ENCODE peak calls at places on chromosomes 11 and 22, in eight cellular contexts. Q is brain microvascular endothelial cell; F is H1; A is CD8-positive, alpha-beta T cell; V is DND-41; B is adrenal gland; J is keratinocyte; Y is SK-N-SH. D is an unnamed sample.

GRCh38 chr22:45453764-45454163 is 40.3 kb downstream of the RIBC2 start:
- DNase-seq in F (no peak), V (no peak), Q (no peak), Y (no peak), B (no peak), A (no peak), J (no peak), D (no peak)

GRCh38 chr11:130397780-130398179 is 30.6 kb downstream of the ADAMTS8 start:
- DNase-seq in A (no peak), V (no peak), B (no peak), J (no peak), F (no peak), Y (no peak), Q (no peak), D (no peak)

GRCh38 chr11:113148652-113149051 is 165.7 kb upstream of the TTC12 start:
- DNase-seq in F (no peak), B (no peak), V (no peak), Y (no peak), A (no peak), J (no peak), Q (no peak), D (no peak)

GRCh38 chr11:76279038-76279437 is 72.7 kb upstream of the WNT11 start:
- DNase-seq in Q (no peak), V (no peak), F (no peak), J (no peak), Y (no peak), A (no peak), B (no peak), D (no peak)

GRCh38 chr11:8265681-8266241 is 2.1 kb upstream of the LMO1 start:
- DNase-seq in Q (no peak), B (peak), V (no peak), Y (peak), A (no peak), F (no peak), J (no peak), D (no peak)

GRCh38 chr22:46706060-46706459 is 32.0 kb downstream of the CERK start:
- DNase-seq in Y (no peak), V (no peak), J (no peak), Q (no peak), F (no peak), A (no peak), B (no peak), D (no peak)

GRCh38 chr11:124069429-124070401 is 28.6 kb upstream of the OR10G7 start:
- DNase-seq in J (no peak), A (peak), V (peak), B (peak), F (peak), Y (peak), Q (peak), D (no peak)

GRCh38 chr11:115215694-115216615 is 288.3 kb downstream of the CADM1 start:
- DNase-seq in A (no peak), J (no peak), V (peak), B (no peak), Y (no peak), Q (no peak), F (no peak), D (no peak)

GRCh38 chr11:61679893-61680621 is at the start of gene DAGLA:
- DNase-seq in Y (peak), J (no peak), A (peak), V (peak), F (peak), B (no peak), Q (no peak), D (no peak)

GRCh38 chr11:65427691-65428577 is 5.3 kb downstream of the NEAT1 start:
- DNase-seq in V (no peak), Q (peak), B (peak), J (no peak), Y (no peak), F (no peak), A (peak), D (no peak)

GRCh38 chr11:30351061-30351460 is 28.2 kb downstream of the ARL14EP start:
- DNase-seq in J (no peak), B (no peak), Q (no peak), A (no peak), Y (no peak), F (no peak), V (no peak), D (no peak)

GRCh38 chr22:50705219-50705691 is 32.6 kb downstream of the SHANK3 start:
- DNase-seq in A (no peak), B (peak), Y (peak), Q (peak), V (peak), F (peak), J (no peak), D (no peak)

GRCh38 chr11:77752518-77752917 is 68.0 kb downstream of the RSF1 start:
- DNase-seq in Q (peak), A (no peak), V (no peak), B (peak), F (no peak), Y (no peak), J (no peak), D (no peak)

GRCh38 chr11:405323-405975 is 9.3 kb downstream of the SIGIRR start:
- DNase-seq in Y (no peak), Q (no peak), V (no peak), F (peak), A (no peak), B (no peak), J (no peak), D (no peak)

GRCh38 chr22:29727248-29727551 is 7.4 kb downstream of the CABP7 start:
- DNase-seq in Y (peak), J (no peak), F (peak), V (peak), Q (no peak), A (no peak), B (peak), D (no peak)

GRCh38 chr11:73077454-73077853 is 64.7 kb downstream of the FCHSD2 start:
- DNase-seq in B (no peak), J (no peak), Y (no peak), Q (no peak), F (no peak), A (no peak), V (no peak), D (no peak)

GRCh38 chr22:49202226-49202625 is 625.4 kb downstream of the BRD1 start:
- DNase-seq in J (no peak), F (peak), Y (no peak), B (peak), V (no peak), A (no peak), Q (no peak), D (no peak)

GRCh38 chr22:23071163-23072034 is 1.1 kb downstream of the GNAZ start:
- DNase-seq in A (no peak), V (no peak), Q (no peak), B (peak), J (no peak), Y (peak), F (no peak), D (no peak)

GRCh38 chr22:30575011-30575671 is 676 bp upstream of the GAL3ST1 start:
- DNase-seq in Y (peak), A (no peak), F (no peak), Q (peak), V (no peak), J (no peak), B (no peak), D (no peak)

GRCh38 chr22:48495751-48496080 is 1332.0 kb downstream of the BRD1 start:
- DNase-seq in Q (no peak), Y (no peak), A (no peak), J (no peak), B (no peak), V (no peak), F (no peak), D (no peak)

GRCh38 chr11:94885133-94885532 is 88.2 kb downstream of the CWC15 start:
- DNase-seq in F (no peak), B (no peak), J (no peak), A (no peak), V (no peak), Q (no peak), Y (no peak), D (no peak)

GRCh38 chr11:114439229-114440120 is at the start of gene REXO2:
- DNase-seq in B (peak), F (peak), V (peak), Q (peak), A (peak), Y (peak), J (peak), D (peak)

GRCh38 chr22:20130739-20131592 is 638 bp upstream of the ZDHHC8 start:
- DNase-seq in A (peak), Q (peak), B (peak), J (no peak), V (peak), Y (peak), F (peak), D (no peak)

GRCh38 chr22:17444204-17444504 is 74.9 kb downstream of the CECR2 start:
- DNase-seq in A (no peak), B (no peak), Q (no peak), V (no peak), Y (no peak), J (no peak), F (no peak), D (no peak)

GRCh38 chr11:104206936-104207335 is 43.0 kb upstream of the PDGFD start:
- DNase-seq in B (no peak), J (peak), A (no peak), Y (no peak), Q (no peak), V (no peak), F (no peak), D (no peak)
- TF ChIP-seq CTCF in B (no peak), J (no peak), A (no peak), Y (no peak), Q (no peak), V (no peak), F (no peak), D (no peak)

GRCh38 chr22:25167082-25167481 is 32.6 kb upstream of the CRYBB3 start:
- DNase-seq in F (no peak), Q (no peak), V (no peak), Y (no peak), B (no peak), A (no peak), J (no peak), D (peak)
- H3K27ac ChIP-seq in F (no peak), Q (no peak), V (no peak), Y (no peak), B (no peak), A (no peak), J (no peak), D (no peak)

GRCh38 chr11:32331098-32331497 is 104.2 kb downstream of the WT1 start:
- DNase-seq in A (no peak), B (no peak), J (no peak), Q (no peak), V (no peak), F (no peak), Y (no peak), D (no peak)

GRCh38 chr11:32333335-32333991 is 101.9 kb downstream of the WT1 start:
- DNase-seq in Q (peak), F (peak), J (no peak), B (peak), Y (peak), A (peak), V (no peak), D (no peak)

GRCh38 chr11:32331792-32332191 is 103.5 kb downstream of the WT1 start:
- DNase-seq in F (no peak), J (no peak), V (no peak), Q (no peak), A (no peak), Y (no peak), B (no peak), D (no peak)

GRCh38 chr11:32332990-32333334 is 102.4 kb downstream of the WT1 start:
- DNase-seq in V (peak), F (no peak), B (no peak), A (no peak), Y (no peak), J (no peak), Q (no peak), D (no peak)

DNA sequence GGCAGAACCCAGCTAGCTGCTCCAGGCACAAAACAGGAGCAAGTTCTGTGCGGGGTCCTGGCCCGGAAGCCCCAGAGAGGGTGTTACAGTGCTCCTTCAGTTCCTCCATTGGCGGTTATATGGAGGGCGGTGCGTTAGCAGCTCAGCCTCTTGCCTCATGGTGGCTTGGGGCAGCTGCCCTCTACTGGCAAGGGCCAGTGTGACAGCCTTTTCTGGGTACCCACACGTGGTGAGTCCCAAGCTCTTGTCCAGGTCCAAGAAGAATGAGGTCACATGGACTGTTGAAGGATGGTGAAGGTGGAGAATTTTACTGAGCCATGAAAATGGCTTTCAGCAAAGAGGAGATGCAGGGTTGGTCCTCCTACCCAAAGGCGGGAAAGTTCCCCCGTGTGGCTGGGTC is 100.5 kb downstream of the WT1 start:
- DNase-seq in A (no peak), V (peak), J (no peak), Y (no peak), B (no peak), F (peak), Q (no peak), D (no peak)
- TF ChIP-seq CTCF in A (no peak), V (peak), J (peak), Y (peak), B (no peak), F (peak), Q (peak), D (peak)

DNA sequence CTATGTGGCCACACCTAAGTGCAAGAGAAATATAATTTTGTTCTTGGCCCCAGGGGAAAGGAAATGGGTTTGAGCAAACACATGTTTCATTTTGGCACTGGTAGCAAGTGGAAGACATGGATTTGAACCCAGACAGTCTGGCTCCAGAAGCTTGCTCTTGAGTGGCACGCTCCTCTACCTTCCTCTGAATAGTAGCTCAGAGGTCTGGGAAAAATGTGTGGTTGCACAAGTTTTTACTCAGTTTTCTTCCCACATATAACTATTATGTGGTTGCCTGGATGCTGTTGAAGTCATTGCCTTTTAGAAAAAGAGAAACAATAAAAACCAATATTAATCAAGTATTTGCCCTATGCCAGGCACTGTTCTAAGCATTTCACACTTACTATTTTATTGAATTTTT is 16.3 kb downstream of the PARVA start:
- DNase-seq in Y (no peak), B (no peak), J (no peak), V (no peak), F (no peak), A (no peak), Q (no peak), D (no peak)
- H3K27ac ChIP-seq in Y (no peak), B (no peak), J (peak), V (no peak), F (no peak), A (no peak), Q (no peak), D (no peak)

GRCh38 chr22:34946339-34946985 is 119.5 kb upstream of the ISX start:
- DNase-seq in F (no peak), Y (no peak), J (no peak), B (no peak), Q (no peak), A (no peak), V (no peak), D (no peak)

GRCh38 chr22:34943830-34944229 is 122.1 kb upstream of the ISX start:
- DNase-seq in Q (no peak), J (no peak), V (no peak), A (no peak), Y (no peak), B (no peak), F (no peak), D (no peak)
- TF ChIP-seq CTCF in Q (no peak), J (no peak), V (no peak), A (no peak), Y (no peak), B (no peak), F (no peak), D (no peak)

DNA sequence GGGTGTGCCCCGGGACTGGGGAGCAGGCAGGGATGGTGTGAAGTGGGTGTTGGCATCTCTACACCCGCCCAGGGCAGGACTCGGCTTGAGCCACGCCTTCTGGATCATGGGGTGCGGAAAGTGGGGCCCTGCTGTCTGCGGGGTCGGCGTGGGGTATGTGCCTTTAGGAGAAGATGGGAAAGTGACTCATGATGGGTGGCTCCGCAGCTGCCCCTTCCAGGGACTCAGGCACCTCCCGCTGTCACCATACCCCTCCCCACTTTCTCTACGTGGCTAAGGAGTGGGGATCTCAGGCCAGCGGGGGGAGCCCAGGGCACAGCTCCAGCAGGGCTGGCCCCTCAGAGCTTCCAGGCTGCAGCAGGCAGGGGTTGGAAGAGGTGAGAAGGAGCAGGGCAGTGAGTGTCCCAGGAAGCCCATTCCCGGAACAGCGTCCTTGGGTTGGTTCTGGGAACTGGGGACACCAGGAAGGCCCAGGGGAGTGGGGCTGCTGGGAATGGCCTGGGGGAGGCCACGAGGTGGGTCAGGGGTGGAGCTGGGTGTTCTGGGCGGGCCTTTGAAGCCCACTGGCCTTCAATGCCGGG is 102.9 kb upstream of the FGF3 start:
- DNase-seq in B (no peak), Q (no peak), Y (no peak), A (no peak), V (no peak), F (no peak), J (no peak), D (no peak)
- H3K27ac ChIP-seq in B (no peak), Q (no peak), Y (no peak), A (no peak), V (no peak), F (no peak), J (no peak), D (no peak)